ENCODE peak calls at places on chromosome 20, in nine cellular contexts. L is GM04503; U is AG04450; P is HEK293T; J is stimulated activated CD4-positive, alpha-beta T cell treated with anti-CD3 and anti-CD28 coated beads, TNF-alpha, amount 100 ng/mL, for 24 hours; W is ELR; T is aorta; B is iris pigment epithelial cell; S is fibroblast of lung. Z is an unnamed sample.
A peak's percentile ranks its signal among the peaks of the same experiment; 100 is the strongest.

GRCh38 chr20:53282217-53282955 is 310.2 kb downstream of the TSHZ2 start:
- DNase-seq in L (no peak), B (no peak), P (no peak), T (no peak), U (no peak), W (no peak), S (no peak), J (no peak), Z (no peak)

GRCh38 chr20:50286609-50287008 is 96.0 kb downstream of the CEBPB start:
- DNase-seq in T (peak; percentile 71), B (peak; percentile 87), L (peak; percentile 80), U (no peak), J (no peak), P (peak; percentile 48), S (peak; percentile 88), W (peak; percentile 95), Z (peak; percentile 100)

GRCh38 chr20:13101701-13102100 is 92.9 kb downstream of the SPTLC3 start:
- DNase-seq in B (peak; percentile 50), S (peak; percentile 47), L (no peak), J (no peak), W (peak; percentile 63), T (no peak), P (no peak), U (no peak), Z (no peak)

GRCh38 chr20:62434098-62434497 is 6.8 kb upstream of the RBBP8NL start:
- DNase-seq in W (no peak), B (no peak), P (no peak), L (no peak), U (no peak), T (no peak), S (no peak), J (no peak), Z (no peak)

GRCh38 chr20:12180107-12180661 is 262.5 kb downstream of the BTBD3 start:
- DNase-seq in W (no peak), B (no peak), S (peak; percentile 61), T (no peak), L (no peak), U (no peak), P (no peak), J (no peak), Z (no peak)

GRCh38 chr20:32577023-32577422 is 8.1 kb downstream of the NOL4L start:
- DNase-seq in B (no peak), S (no peak), U (no peak), L (no peak), W (no peak), P (no peak), T (no peak), J (no peak), Z (no peak)

GRCh38 chr20:53950031-53950430 is 120.4 kb downstream of the BCAS1 start:
- DNase-seq in B (peak; percentile 62), P (no peak), U (no peak), L (no peak), J (no peak), S (no peak), T (no peak), W (no peak), Z (no peak)

GRCh38 chr20:50260480-50261221 is 70.0 kb downstream of the CEBPB start:
- DNase-seq in L (no peak), P (no peak), U (no peak), T (no peak), B (peak; percentile 49), S (no peak), W (peak; percentile 57), J (no peak), Z (no peak)

GRCh38 chr20:760751-761417 is 7.4 kb downstream of the SLC52A3 start:
- DNase-seq in U (no peak), S (no peak), T (peak; percentile 49), L (no peak), P (peak; percentile 90), J (peak; percentile 11), B (peak; percentile 35), W (peak; percentile 43), Z (no peak)

GRCh38 chr20:64077876-64078551 is 1.3 kb downstream of the RGS19 start:
- DNase-seq in W (no peak), L (no peak), S (no peak), T (no peak), U (no peak), B (no peak), J (no peak), P (no peak), Z (no peak)

GRCh38 chr20:3714092-3714491 is 1.7 kb upstream of the SIGLEC1 start:
- DNase-seq in B (no peak), S (no peak), T (no peak), W (no peak), L (no peak), U (no peak), J (no peak), P (no peak), Z (no peak)

GRCh38 chr20:25310921-25311728 is 63.2 kb downstream of the PYGB start:
- DNase-seq in B (peak; percentile 64), W (peak; percentile 82), S (peak; percentile 81), L (peak; percentile 87), U (peak; percentile 58), J (no peak), T (peak; percentile 39), P (no peak), Z (peak; percentile 90)

GRCh38 chr20:57847104-57847503 is 137.3 kb upstream of the PMEPA1 start:
- DNase-seq in T (no peak), J (no peak), W (no peak), B (no peak), S (no peak), P (no peak), U (no peak), L (no peak), Z (no peak)

GRCh38 chr20:33826270-33826897 is 15.2 kb downstream of the CHMP4B start:
- DNase-seq in W (no peak), L (no peak), T (no peak), P (no peak), J (no peak), B (no peak), U (no peak), S (no peak), Z (no peak)

GRCh38 chr20:54168961-54169862 is 4.6 kb downstream of the CYP24A1 start:
- DNase-seq in B (peak; percentile 60), S (no peak), T (no peak), W (peak; percentile 25), L (no peak), P (no peak), J (no peak), U (no peak), Z (no peak)

GRCh38 chr20:1841554-1842140 is 53.6 kb upstream of the SIRPA start:
- DNase-seq in U (no peak), W (no peak), P (no peak), J (no peak), T (peak; percentile 58), B (no peak), L (no peak), S (peak; percentile 46), Z (no peak)

GRCh38 chr20:44743080-44743701 is 2.5 kb upstream of the KCNK15 start:
- DNase-seq in J (no peak), S (no peak), P (no peak), T (no peak), U (no peak), B (no peak), W (no peak), L (no peak), Z (no peak)

GRCh38 chr20:32232487-32232886 is 24.8 kb downstream of the POFUT1 start:
- DNase-seq in S (no peak), P (no peak), B (no peak), U (no peak), T (no peak), L (no peak), J (no peak), W (no peak), Z (no peak)

GRCh38 chr20:709864-710761 is 34.5 kb upstream of the SCRT2 start:
- DNase-seq in T (no peak), B (no peak), W (no peak), J (no peak), U (no peak), L (no peak), P (no peak), S (no peak), Z (no peak)

GRCh38 chr20:50368813-50369224 is 141.4 kb upstream of the PTPN1 start:
- DNase-seq in J (no peak), T (no peak), L (no peak), U (peak; percentile 20), W (peak; percentile 42), P (no peak), B (peak; percentile 76), S (peak; percentile 89), Z (no peak)

GRCh38 chr20:33079267-33079666 is at the start of gene BPIFB4:
- DNase-seq in W (no peak), L (no peak), B (peak; percentile 8), S (peak; percentile 2), U (no peak), J (no peak), T (no peak), P (no peak), Z (peak; percentile 18)

GRCh38 chr20:58843128-58843556 is 7.6 kb downstream of the GNAS-AS1 start:
- DNase-seq in W (no peak), U (no peak), L (no peak), B (no peak), T (no peak), S (no peak), J (no peak), P (no peak), Z (no peak)

GRCh38 chr20:41618807-41619294 is 674 bp upstream of the CHD6 start:
- DNase-seq in L (no peak), U (no peak), P (no peak), W (peak; percentile 26), S (no peak), B (no peak), T (no peak), J (no peak), Z (no peak)

GRCh38 chr20:39269031-39269461 is 306.9 kb downstream of the DHX35 start:
- DNase-seq in S (peak; percentile 14), U (no peak), P (peak; percentile 68), T (no peak), B (peak; percentile 23), L (no peak), W (peak; percentile 39), J (no peak), Z (no peak)

GRCh38 chr20:5510446-5510845 is 193.7 kb upstream of the PROKR2 start:
- DNase-seq in S (no peak), J (no peak), W (no peak), L (no peak), U (no peak), B (peak; percentile 7), P (no peak), T (no peak), Z (no peak)

GRCh38 chr20:59743767-59744485 is 139.6 kb downstream of the PHACTR3 start:
- DNase-seq in L (no peak), S (no peak), T (no peak), B (no peak), U (no peak), P (no peak), J (no peak), W (no peak), Z (no peak)

GRCh38 chr20:24637941-24638340 is 168.5 kb downstream of the SYNDIG1 start:
- DNase-seq in W (no peak), T (no peak), J (no peak), S (no peak), P (no peak), B (no peak), L (no peak), U (no peak), Z (no peak)

GRCh38 chr20:37249304-37249703 is 12.3 kb downstream of the GHRH start:
- DNase-seq in B (no peak), W (no peak), T (no peak), U (no peak), J (no peak), P (no peak), S (no peak), L (no peak), Z (no peak)

GRCh38 chr20:34824861-34825529 is 456 bp downstream of the NCOA6 start:
- DNase-seq in W (peak; percentile 70), J (peak; percentile 14), S (peak; percentile 32), L (no peak), U (no peak), B (peak; percentile 40), T (peak; percentile 69), P (peak; percentile 69), Z (no peak)

GRCh38 chr20:32612831-32613595 is 27.9 kb upstream of the NOL4L start:
- DNase-seq in P (no peak), J (no peak), L (no peak), B (no peak), W (no peak), U (no peak), S (no peak), T (no peak), Z (no peak)

GRCh38 chr20:17460119-17460518 is 71.1 kb downstream of the BFSP1 start:
- DNase-seq in U (no peak), W (peak; percentile 26), S (no peak), P (no peak), B (no peak), L (no peak), J (no peak), T (no peak), Z (no peak)